ENCODE peak calls at places on chromosomes 1 and 21, in eight cellular contexts. Y is hepatocyte; L is AG10803; K is body of pancreas; C is fibroblast of mammary gland; J is IMR-90; G is left ventricle myocardium inferior; R is CD8-positive, alpha-beta T cell. T is an unnamed sample.

GRCh38 chr1:226938903-226939438 is 1.1 kb upstream of the COQ8A start:
- DNase-seq in Y (peak), L (peak), K (no peak), C (peak), J (peak), G (no peak), R (no peak), T (peak)

GRCh38 chr21:37886120-37886519 is 30.1 kb downstream of the KCNJ6 start:
- DNase-seq in Y (no peak), L (no peak), K (no peak), C (no peak), J (no peak), G (no peak), R (no peak), T (no peak)

GRCh38 chr1:148317288-148317985 is 165.4 kb upstream of the NBPF11 start:
- DNase-seq in Y (no peak), L (no peak), K (no peak), C (no peak), J (no peak), G (no peak), R (no peak), T (no peak)

GRCh38 chr1:100799548-100799947 is 80.0 kb downstream of the VCAM1 start:
- DNase-seq in Y (no peak), L (no peak), K (no peak), C (no peak), J (no peak), G (no peak), R (no peak), T (no peak)

GRCh38 chr1:111251570-111251969 is 24.1 kb downstream of the CHI3L2 start:
- DNase-seq in Y (no peak), L (no peak), K (no peak), C (no peak), J (no peak), G (no peak), R (peak), T (no peak)

GRCh38 chr21:45404726-45405270 is at the start of gene COL18A1:
- DNase-seq in Y (peak), L (no peak), K (peak), C (peak), J (peak), G (peak), R (no peak), T (peak)

GRCh38 chr1:86841120-86841519 is 72.8 kb downstream of the SELENOF start:
- DNase-seq in Y (no peak), L (no peak), K (no peak), C (peak), J (no peak), G (no peak), R (no peak), T (no peak)

GRCh38 chr1:112399456-112399855 is 3.4 kb downstream of the CTTNBP2NL start:
- DNase-seq in Y (no peak), L (no peak), K (no peak), C (no peak), J (peak), G (no peak), R (no peak), T (peak)

GRCh38 chr1:233244183-233244582 is 51.3 kb downstream of the PCNX2 start:
- DNase-seq in Y (peak), L (peak), K (peak), C (peak), J (peak), G (no peak), R (no peak), T (peak)

GRCh38 chr1:42877380-42877779 is 31.0 kb downstream of the ZNF691 start:
- DNase-seq in Y (no peak), L (no peak), K (no peak), C (no peak), J (no peak), G (no peak), R (no peak), T (no peak)

GRCh38 chr1:19311503-19311930 is 427 bp downstream of the AKR7A2 start:
- DNase-seq in Y (no peak), L (no peak), K (peak), C (no peak), J (no peak), G (no peak), R (no peak), T (peak)

GRCh38 chr1:219124163-219124562 is 49.5 kb upstream of the LYPLAL1 start:
- DNase-seq in Y (no peak), L (no peak), K (no peak), C (no peak), J (no peak), G (no peak), R (no peak), T (peak)

GRCh38 chr1:117616967-117617366 is 11.1 kb downstream of the TENT5C start:
- DNase-seq in Y (no peak), L (no peak), K (no peak), C (no peak), J (no peak), G (no peak), R (peak), T (no peak)

GRCh38 chr1:24805534-24806301 is 60.5 kb downstream of the CLIC4 start:
- DNase-seq in Y (no peak), L (peak), K (peak), C (peak), J (peak), G (no peak), R (no peak), T (peak)

GRCh38 chr1:103582493-103582892 is 11.1 kb downstream of the AMY2B start:
- DNase-seq in Y (no peak), L (no peak), K (no peak), C (no peak), J (no peak), G (no peak), R (no peak), T (no peak)

GRCh38 chr1:12552111-12552888 is 65.7 kb downstream of the DHRS3 start:
- DNase-seq in Y (no peak), L (no peak), K (no peak), C (no peak), J (no peak), G (no peak), R (no peak), T (no peak)

GRCh38 chr1:7893529-7894180 is 40.8 kb upstream of the UTS2 start:
- DNase-seq in Y (no peak), L (peak), K (no peak), C (peak), J (peak), G (no peak), R (no peak), T (peak)

GRCh38 chr1:93715529-93716126 is 34.0 kb upstream of the BCAR3 start:
- DNase-seq in Y (no peak), L (no peak), K (no peak), C (no peak), J (peak), G (peak), R (no peak), T (no peak)

GRCh38 chr21:45954271-45954670 is 27.3 kb upstream of the COL6A1 start:
- DNase-seq in Y (peak), L (peak), K (no peak), C (peak), J (no peak), G (no peak), R (no peak), T (peak)

GRCh38 chr1:53573522-53573921 is 114.3 kb downstream of the DMRTB1 start:
- DNase-seq in Y (no peak), L (no peak), K (no peak), C (no peak), J (no peak), G (no peak), R (no peak), T (no peak)

GRCh38 chr1:28573564-28573963 is 18.5 kb upstream of the RAB42 start:
- DNase-seq in Y (no peak), L (no peak), K (no peak), C (no peak), J (no peak), G (no peak), R (no peak), T (no peak)
- TF ChIP-seq CTCF in Y (no peak), L (no peak), K (no peak), C (no peak), J (no peak), G (no peak), R (no peak), T (no peak)

GRCh38 chr1:84757301-84757700 is 67.0 kb upstream of the SSX2IP start:
- DNase-seq in Y (no peak), L (no peak), K (no peak), C (no peak), J (no peak), G (no peak), R (no peak), T (no peak)

GRCh38 chr1:84756455-84757082 is 66.3 kb upstream of the SSX2IP start:
- DNase-seq in Y (no peak), L (peak), K (no peak), C (no peak), J (peak), G (no peak), R (no peak), T (no peak)

GRCh38 chr1:84762664-84763063 is 72.4 kb upstream of the SSX2IP start:
- DNase-seq in Y (no peak), L (no peak), K (peak), C (no peak), J (no peak), G (no peak), R (no peak), T (no peak)

GRCh38 chr1:84759756-84760155 is 69.5 kb upstream of the SSX2IP start:
- DNase-seq in Y (no peak), L (no peak), K (no peak), C (no peak), J (no peak), G (no peak), R (no peak), T (no peak)

GRCh38 chr1:84758968-84759491 is 68.8 kb upstream of the SSX2IP start:
- DNase-seq in Y (no peak), L (peak), K (peak), C (no peak), J (peak), G (no peak), R (no peak), T (peak)
- H3K4me3 ChIP-seq in Y (no peak), L (peak), K (no peak), C (no peak), J (no peak), G (peak), R (no peak), T (peak)

GRCh38 chr1:68213843-68214242 is 18.5 kb downstream of the WLS start:
- DNase-seq in Y (peak), L (peak), K (peak), C (peak), J (peak), G (peak), R (no peak), T (peak)

GRCh38 chr1:68220420-68220819 is 11.9 kb downstream of the WLS start:
- DNase-seq in Y (no peak), L (no peak), K (no peak), C (no peak), J (no peak), G (no peak), R (no peak), T (no peak)

GRCh38 chr1:68218485-68218884 is 13.8 kb downstream of the WLS start:
- DNase-seq in Y (no peak), L (no peak), K (peak), C (no peak), J (no peak), G (no peak), R (no peak), T (no peak)

GRCh38 chr1:68216088-68216487 is 16.2 kb downstream of the WLS start:
- DNase-seq in Y (no peak), L (no peak), K (no peak), C (no peak), J (no peak), G (no peak), R (no peak), T (no peak)

DNA sequence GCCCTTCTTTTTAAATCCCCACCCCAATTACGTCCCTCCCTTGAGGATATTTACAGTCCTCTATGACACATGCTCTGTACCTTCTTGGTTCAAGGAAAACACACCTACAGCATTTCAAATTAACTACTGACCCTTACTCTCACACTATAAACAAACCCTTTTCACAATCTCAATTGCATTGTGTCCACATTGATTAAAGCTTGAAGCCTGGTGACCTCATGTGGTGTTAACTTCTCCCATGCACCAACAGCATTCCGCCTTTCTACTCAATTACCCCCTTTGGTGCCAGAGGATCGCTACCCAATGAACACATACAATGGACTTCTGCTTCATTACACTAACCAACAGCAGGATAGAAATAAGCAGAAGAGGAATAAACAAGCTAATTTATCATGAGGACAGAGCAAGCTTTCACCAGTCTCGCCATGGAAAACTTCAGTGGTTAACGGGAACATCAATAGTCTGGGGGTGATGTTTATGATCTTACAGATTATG is 15.2 kb downstream of the WLS start:
- DNase-seq in Y (no peak), L (no peak), K (no peak), C (no peak), J (no peak), G (no peak), R (no peak), T (no peak)
- TF ChIP-seq CTCF in Y (no peak), L (no peak), K (no peak), C (no peak), J (no peak), G (no peak), R (no peak), T (no peak)

DNA sequence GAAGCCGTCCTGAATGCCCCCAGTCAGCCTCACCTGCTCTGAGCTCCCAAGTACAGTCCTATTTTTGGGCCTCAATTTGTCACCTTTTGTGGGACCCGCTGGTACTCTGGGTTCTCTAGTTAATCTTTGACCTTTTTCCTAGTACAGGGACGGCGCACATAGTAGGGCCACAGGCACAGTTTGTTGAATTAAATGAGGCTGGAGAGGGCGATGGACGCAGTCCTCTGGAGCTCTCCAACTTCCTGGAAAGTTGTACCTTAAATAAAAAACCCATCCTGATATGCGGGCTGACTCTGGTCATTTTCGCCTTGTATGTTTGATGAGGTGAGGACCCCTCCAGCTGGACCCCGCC is 4.8 kb downstream of the FAM110D start:
- DNase-seq in Y (no peak), L (no peak), K (no peak), C (no peak), J (no peak), G (no peak), R (no peak), T (no peak)
- H3K4me3 ChIP-seq in Y (no peak), L (no peak), K (no peak), C (no peak), J (no peak), G (peak), R (peak), T (no peak)

DNA sequence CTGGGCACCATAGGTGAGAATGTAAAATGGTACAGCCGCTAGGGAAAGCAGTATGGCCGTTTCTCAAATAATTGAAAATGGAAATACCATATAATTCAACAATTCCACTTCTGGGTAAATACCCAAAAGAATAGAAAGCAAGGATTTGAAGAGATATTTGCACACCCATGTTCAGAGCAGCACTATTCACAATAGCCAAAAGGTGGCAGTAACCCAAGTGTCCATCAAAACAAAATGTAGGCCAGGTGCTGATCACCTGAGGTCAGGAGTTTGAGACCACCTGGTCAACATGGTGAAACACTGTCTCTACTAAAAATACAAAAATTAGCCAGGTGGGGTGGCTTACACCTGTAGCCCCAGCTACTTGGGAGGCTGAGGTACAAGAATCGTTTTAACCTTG is 62.1 kb downstream of the OLIG1 start:
- DNase-seq in Y (no peak), L (no peak), K (no peak), C (no peak), J (no peak), G (no peak), R (no peak), T (no peak)
- TF ChIP-seq CTCF in Y (peak), L (no peak), K (peak), C (peak), J (no peak), G (peak), R (peak), T (peak)

DNA sequence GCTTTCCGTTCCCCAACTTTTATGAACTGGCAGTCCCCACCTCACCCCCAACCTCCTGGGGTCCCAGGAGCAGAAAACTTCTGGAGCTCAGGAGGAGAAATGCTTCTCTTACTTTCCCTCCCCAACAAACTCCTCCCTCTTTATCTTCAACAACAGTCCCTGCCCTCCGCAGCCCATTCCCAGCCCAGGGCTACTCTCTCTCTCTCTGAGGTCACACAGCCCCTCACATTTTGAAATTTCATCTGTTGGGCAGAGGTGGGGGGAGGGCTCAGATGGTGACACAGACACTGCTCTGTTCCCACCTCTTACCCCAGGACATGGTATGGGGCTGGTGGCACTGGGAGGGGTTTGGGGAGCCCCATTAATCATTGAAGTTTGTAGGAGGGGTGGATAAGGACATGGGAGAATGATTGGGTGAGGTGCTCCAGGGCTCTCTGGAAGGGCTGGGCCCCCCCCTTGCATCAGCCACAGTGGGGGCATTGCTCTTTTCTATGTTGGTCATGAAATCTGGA is 6.0 kb downstream of the PIK3CD start:
- DNase-seq in Y (no peak), L (no peak), K (no peak), C (no peak), J (no peak), G (no peak), R (no peak), T (no peak)
- H3K4me3 ChIP-seq in Y (no peak), L (no peak), K (no peak), C (no peak), J (no peak), G (no peak), R (peak), T (no peak)